ENCODE peak calls at places on chromosomes 13 and 19, in six cellular contexts. One of them, this sample, is unnamed.

GRCh38 chr19:32287811-32288227 is 57.6 kb upstream of the ZNF507 start:
- DNase-seq in AG09309: peak; percentile 59
- DNase-seq in psoas muscle: peak; percentile 67
- DNase-seq in ascending aorta: no peak
- DNase-seq in fibroblast of pulmonary artery: peak; percentile 82
- DNase-seq in dorsolateral prefrontal cortex: peak; percentile 55
- DNase-seq in this sample: peak; percentile 69

GRCh38 chr13:47853236-47853635 is 147.8 kb downstream of the SUCLA2 start:
- DNase-seq in fibroblast of pulmonary artery: no peak
- DNase-seq in AG09309: peak; percentile 71
- DNase-seq in ascending aorta: no peak
- DNase-seq in psoas muscle: no peak
- DNase-seq in dorsolateral prefrontal cortex: no peak
- DNase-seq in this sample: no peak

GRCh38 chr13:109209526-109209925 is 576.9 kb downstream of the IRS2 start:
- DNase-seq in ascending aorta: no peak
- DNase-seq in AG09309: no peak
- DNase-seq in psoas muscle: no peak
- DNase-seq in fibroblast of pulmonary artery: no peak
- DNase-seq in dorsolateral prefrontal cortex: no peak
- DNase-seq in this sample: no peak

GRCh38 chr13:33119022-33119735 is 103.0 kb downstream of the KL start:
- DNase-seq in psoas muscle: no peak
- DNase-seq in ascending aorta: no peak
- DNase-seq in fibroblast of pulmonary artery: no peak
- DNase-seq in dorsolateral prefrontal cortex: no peak
- DNase-seq in AG09309: no peak
- DNase-seq in this sample: no peak

GRCh38 chr13:43356566-43356965 is 333.2 kb downstream of the DNAJC15 start:
- DNase-seq in ascending aorta: no peak
- DNase-seq in AG09309: peak; percentile 11
- DNase-seq in psoas muscle: no peak
- DNase-seq in dorsolateral prefrontal cortex: no peak
- DNase-seq in fibroblast of pulmonary artery: no peak
- DNase-seq in this sample: no peak

GRCh38 chr13:55977436-55977835 is 1163.3 kb upstream of the PRR20A start:
- DNase-seq in AG09309: no peak
- DNase-seq in ascending aorta: no peak
- DNase-seq in dorsolateral prefrontal cortex: no peak
- DNase-seq in psoas muscle: no peak
- DNase-seq in fibroblast of pulmonary artery: no peak
- DNase-seq in this sample: no peak

GRCh38 chr13:97242755-97243497 is 20.8 kb downstream of the MBNL2 start:
- DNase-seq in AG09309: no peak
- DNase-seq in ascending aorta: no peak
- DNase-seq in fibroblast of pulmonary artery: no peak
- DNase-seq in psoas muscle: peak; percentile 46
- DNase-seq in dorsolateral prefrontal cortex: peak; percentile 84
- DNase-seq in this sample: no peak

GRCh38 chr19:3162418-3163229 is 15.9 kb upstream of the S1PR4 start:
- DNase-seq in fibroblast of pulmonary artery: peak; percentile 38
- DNase-seq in ascending aorta: no peak
- DNase-seq in dorsolateral prefrontal cortex: no peak
- DNase-seq in AG09309: no peak
- DNase-seq in psoas muscle: no peak
- DNase-seq in this sample: no peak

GRCh38 chr19:29896790-29897189 is 45.2 kb upstream of the URI1 start:
- DNase-seq in fibroblast of pulmonary artery: no peak
- DNase-seq in psoas muscle: no peak
- DNase-seq in ascending aorta: no peak
- DNase-seq in dorsolateral prefrontal cortex: no peak
- DNase-seq in AG09309: no peak
- DNase-seq in this sample: no peak

GRCh38 chr13:100240109-100240779 is 151.4 kb downstream of the PCCA start:
- DNase-seq in AG09309: no peak
- DNase-seq in dorsolateral prefrontal cortex: no peak
- DNase-seq in psoas muscle: no peak
- DNase-seq in fibroblast of pulmonary artery: no peak
- DNase-seq in ascending aorta: no peak
- DNase-seq in this sample: no peak

GRCh38 chr19:41323430-41324125 is 13.6 kb downstream of the CCDC97 start:
- DNase-seq in psoas muscle: peak; percentile 81
- DNase-seq in ascending aorta: peak; percentile 75
- DNase-seq in AG09309: peak; percentile 93
- DNase-seq in fibroblast of pulmonary artery: peak; percentile 96
- DNase-seq in dorsolateral prefrontal cortex: no peak
- DNase-seq in this sample: peak; percentile 69

GRCh38 chr13:38366954-38367645 is 17.4 kb downstream of the UFM1 start:
- DNase-seq in psoas muscle: no peak
- DNase-seq in dorsolateral prefrontal cortex: no peak
- DNase-seq in fibroblast of pulmonary artery: peak; percentile 22
- DNase-seq in AG09309: peak; percentile 17
- DNase-seq in ascending aorta: no peak
- DNase-seq in this sample: no peak

GRCh38 chr13:110113284-110113764 is 193.6 kb downstream of the COL4A1 start:
- DNase-seq in fibroblast of pulmonary artery: peak; percentile 53
- DNase-seq in dorsolateral prefrontal cortex: no peak
- DNase-seq in ascending aorta: no peak
- DNase-seq in psoas muscle: peak; percentile 55
- DNase-seq in AG09309: no peak
- DNase-seq in this sample: no peak

GRCh38 chr19:7540761-7541480 is 5.4 kb downstream of the PNPLA6 start:
- DNase-seq in dorsolateral prefrontal cortex: no peak
- DNase-seq in AG09309: no peak
- DNase-seq in fibroblast of pulmonary artery: peak; percentile 40
- DNase-seq in ascending aorta: no peak
- DNase-seq in psoas muscle: no peak
- DNase-seq in this sample: peak; percentile 68

GRCh38 chr19:40778045-40778864 is at the start of gene RAB4B:
- DNase-seq in ascending aorta: peak; percentile 99
- DNase-seq in dorsolateral prefrontal cortex: peak; percentile 100
- DNase-seq in AG09309: peak; percentile 98
- DNase-seq in psoas muscle: peak; percentile 100
- DNase-seq in fibroblast of pulmonary artery: peak; percentile 100
- DNase-seq in this sample: peak; percentile 100

GRCh38 chr19:42540071-42540553 is 11.8 kb upstream of the CEACAM1 start:
- DNase-seq in fibroblast of pulmonary artery: peak; percentile 33
- DNase-seq in AG09309: no peak
- DNase-seq in dorsolateral prefrontal cortex: no peak
- DNase-seq in ascending aorta: no peak
- DNase-seq in psoas muscle: no peak
- DNase-seq in this sample: no peak

GRCh38 chr13:49820591-49821215 is 28.2 kb upstream of the KPNA3 start:
- DNase-seq in ascending aorta: no peak
- DNase-seq in fibroblast of pulmonary artery: no peak
- DNase-seq in AG09309: no peak
- DNase-seq in dorsolateral prefrontal cortex: no peak
- DNase-seq in psoas muscle: no peak
- DNase-seq in this sample: no peak

GRCh38 chr19:10915511-10916091 is 12.8 kb downstream of the YIPF2 start:
- DNase-seq in AG09309: peak; percentile 63
- DNase-seq in fibroblast of pulmonary artery: peak; percentile 66
- DNase-seq in ascending aorta: no peak
- DNase-seq in psoas muscle: peak; percentile 63
- DNase-seq in dorsolateral prefrontal cortex: no peak
- DNase-seq in this sample: no peak

GRCh38 chr19:47790398-47790814 is 11.9 kb downstream of the SELENOW start:
- DNase-seq in psoas muscle: peak; percentile 84
- DNase-seq in AG09309: no peak
- DNase-seq in ascending aorta: no peak
- DNase-seq in fibroblast of pulmonary artery: peak; percentile 73
- DNase-seq in dorsolateral prefrontal cortex: peak; percentile 86
- DNase-seq in this sample: peak; percentile 96

GRCh38 chr13:24068472-24068871 is 92.0 kb upstream of the SPATA13 start:
- DNase-seq in ascending aorta: no peak
- DNase-seq in dorsolateral prefrontal cortex: no peak
- DNase-seq in psoas muscle: no peak
- DNase-seq in AG09309: no peak
- DNase-seq in fibroblast of pulmonary artery: no peak
- DNase-seq in this sample: no peak

GRCh38 chr13:42363941-42364612 is 92.1 kb downstream of the AKAP11 start:
- DNase-seq in dorsolateral prefrontal cortex: no peak
- DNase-seq in fibroblast of pulmonary artery: peak; percentile 40
- DNase-seq in ascending aorta: no peak
- DNase-seq in AG09309: no peak
- DNase-seq in psoas muscle: no peak
- DNase-seq in this sample: no peak

GRCh38 chr19:55528030-55528801 is 8.7 kb downstream of the SBK2 start:
- DNase-seq in fibroblast of pulmonary artery: no peak
- DNase-seq in dorsolateral prefrontal cortex: peak; percentile 16
- DNase-seq in psoas muscle: no peak
- DNase-seq in ascending aorta: no peak
- DNase-seq in AG09309: no peak
- DNase-seq in this sample: no peak

GRCh38 chr19:36110487-36111199 is at the start of gene OVOL3:
- DNase-seq in AG09309: no peak
- DNase-seq in fibroblast of pulmonary artery: no peak
- DNase-seq in ascending aorta: no peak
- DNase-seq in dorsolateral prefrontal cortex: no peak
- DNase-seq in psoas muscle: no peak
- DNase-seq in this sample: no peak

GRCh38 chr19:10625762-10626138 is 397 bp downstream of the SLC44A2 start:
- DNase-seq in ascending aorta: no peak
- DNase-seq in psoas muscle: no peak
- DNase-seq in AG09309: no peak
- DNase-seq in dorsolateral prefrontal cortex: no peak
- DNase-seq in fibroblast of pulmonary artery: no peak
- DNase-seq in this sample: no peak

DNA sequence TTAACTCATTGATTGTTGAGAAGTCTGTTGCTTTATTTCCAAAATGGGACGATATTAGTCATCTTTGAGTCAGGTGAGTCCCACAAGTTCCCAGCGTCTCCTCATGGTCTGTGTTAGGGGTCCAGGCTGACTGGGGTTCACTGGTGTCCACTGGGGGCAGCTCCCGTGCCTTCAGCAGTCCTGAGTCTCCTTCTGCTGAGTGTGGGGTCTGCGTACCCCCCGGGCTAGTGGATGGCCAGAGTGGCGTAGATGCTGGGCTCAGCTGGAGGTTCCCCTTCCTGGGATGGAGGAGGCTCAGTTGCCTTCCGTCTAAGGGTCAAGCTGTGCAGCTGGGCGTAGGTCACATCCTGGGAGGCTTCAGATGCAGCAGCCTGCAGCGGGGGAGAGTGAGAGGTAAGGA is 5.9 kb downstream of the LILRB3 start:
- DNase-seq in AG09309: no peak
- DNase-seq in dorsolateral prefrontal cortex: no peak
- DNase-seq in ascending aorta: no peak
- DNase-seq in psoas muscle: no peak
- DNase-seq in fibroblast of pulmonary artery: no peak
- DNase-seq in this sample: no peak
- TF ChIP-seq CTCF in AG09309: no peak
- TF ChIP-seq CTCF in dorsolateral prefrontal cortex: no peak
- TF ChIP-seq CTCF in ascending aorta: no peak
- TF ChIP-seq CTCF in psoas muscle: no peak
- TF ChIP-seq CTCF in fibroblast of pulmonary artery: no peak
- TF ChIP-seq CTCF in this sample: no peak

DNA sequence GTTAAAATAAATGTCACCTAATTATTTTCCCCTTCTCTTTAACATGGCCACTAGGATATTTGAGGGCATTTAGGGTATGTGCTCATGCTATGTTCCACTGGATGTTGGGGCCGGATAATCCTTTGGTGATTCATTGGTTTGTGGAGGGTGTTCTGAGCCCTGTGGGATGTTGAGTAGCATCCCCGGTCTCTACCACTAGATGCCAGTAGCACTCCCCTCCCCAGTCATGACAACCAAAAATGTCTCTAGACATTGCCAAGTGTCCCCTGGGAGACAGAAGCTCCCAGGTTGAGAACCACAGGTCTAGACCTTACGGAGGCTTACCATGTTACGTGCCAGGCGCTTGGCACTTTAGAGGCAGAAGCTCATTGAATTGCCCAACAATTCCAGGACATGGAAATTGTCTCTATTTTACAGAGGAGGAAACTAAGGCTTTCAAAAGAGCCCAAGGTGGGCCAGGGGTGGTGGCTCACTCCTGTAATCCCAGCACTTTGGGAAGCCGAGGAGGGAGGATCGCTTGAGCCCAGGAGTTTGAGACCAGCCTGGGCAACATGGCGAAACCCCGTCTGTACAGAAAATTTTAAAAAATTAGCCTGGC is 14.1 kb downstream of the SHANK1 start:
- DNase-seq in fibroblast of pulmonary artery: peak; percentile 80
- DNase-seq in ascending aorta: no peak
- DNase-seq in AG09309: peak; percentile 29
- DNase-seq in psoas muscle: no peak
- DNase-seq in dorsolateral prefrontal cortex: peak; percentile 57
- DNase-seq in this sample: peak; percentile 53
- TF ChIP-seq CTCF in fibroblast of pulmonary artery: peak; percentile 97
- TF ChIP-seq CTCF in ascending aorta: peak; percentile 28
- TF ChIP-seq CTCF in AG09309: peak; percentile 89
- TF ChIP-seq CTCF in psoas muscle: peak; percentile 27
- TF ChIP-seq CTCF in dorsolateral prefrontal cortex: peak; percentile 52
- TF ChIP-seq CTCF in this sample: peak; percentile 74

DNA sequence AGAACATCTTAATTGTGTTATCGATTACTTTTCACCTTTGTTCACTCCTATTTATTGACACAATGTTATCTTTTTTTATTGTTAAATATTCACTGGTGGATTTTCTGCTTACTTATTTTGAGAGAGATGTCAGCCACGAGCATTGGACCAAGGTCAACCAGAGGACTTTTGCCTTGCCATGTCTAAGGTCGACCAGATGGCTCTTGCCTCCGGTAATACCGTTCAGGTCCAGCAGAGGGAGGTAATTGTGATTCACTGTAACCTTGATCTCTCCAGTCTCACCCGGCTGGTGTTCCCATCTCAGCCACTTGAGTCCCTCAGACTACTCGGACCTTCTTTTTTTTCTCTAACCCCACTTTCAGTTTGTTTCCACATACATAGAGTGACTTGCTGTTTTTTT is 1438.1 kb downstream of the UQCRFS1 start:
- DNase-seq in ascending aorta: no peak
- DNase-seq in psoas muscle: no peak
- DNase-seq in dorsolateral prefrontal cortex: no peak
- DNase-seq in AG09309: no peak
- DNase-seq in fibroblast of pulmonary artery: no peak
- DNase-seq in this sample: no peak
- TF ChIP-seq CTCF in ascending aorta: no peak
- TF ChIP-seq CTCF in psoas muscle: no peak
- TF ChIP-seq CTCF in dorsolateral prefrontal cortex: no peak
- TF ChIP-seq CTCF in AG09309: peak; percentile 11
- TF ChIP-seq CTCF in fibroblast of pulmonary artery: peak; percentile 32
- TF ChIP-seq CTCF in this sample: no peak

GRCh38 chr13:53028637-53029121 is at the start of gene OLFM4:
- DNase-seq in psoas muscle: no peak
- DNase-seq in ascending aorta: no peak
- DNase-seq in dorsolateral prefrontal cortex: no peak
- DNase-seq in AG09309: no peak
- DNase-seq in fibroblast of pulmonary artery: no peak
- DNase-seq in this sample: no peak
- TF ChIP-seq CTCF in psoas muscle: no peak
- TF ChIP-seq CTCF in ascending aorta: no peak
- TF ChIP-seq CTCF in dorsolateral prefrontal cortex: no peak
- TF ChIP-seq CTCF in AG09309: no peak
- TF ChIP-seq CTCF in fibroblast of pulmonary artery: no peak
- TF ChIP-seq CTCF in this sample: no peak

DNA sequence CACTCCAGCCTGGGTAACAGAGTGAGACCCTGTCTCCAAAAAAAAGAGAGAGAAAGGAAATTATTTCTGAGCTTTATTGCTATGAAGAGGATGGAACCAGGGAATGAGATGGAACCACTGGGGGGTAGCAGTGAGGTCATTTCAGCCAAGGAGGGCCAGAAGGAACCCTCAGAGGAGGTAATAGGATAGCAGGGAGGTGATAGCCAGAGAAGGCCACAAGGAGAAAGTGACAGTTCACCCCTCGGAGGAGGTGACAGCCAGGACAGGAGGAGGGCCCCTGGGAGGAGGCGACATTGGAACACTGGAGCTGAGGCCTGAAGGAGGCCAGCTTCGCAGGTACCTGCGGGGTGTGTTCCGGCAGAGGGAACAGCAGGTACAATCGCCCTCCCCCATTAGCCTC is 695 bp upstream of the PGPEP1 start:
- DNase-seq in psoas muscle: no peak
- DNase-seq in ascending aorta: no peak
- DNase-seq in AG09309: no peak
- DNase-seq in dorsolateral prefrontal cortex: no peak
- DNase-seq in fibroblast of pulmonary artery: peak; percentile 35
- DNase-seq in this sample: peak; percentile 25
- TF ChIP-seq CTCF in psoas muscle: peak; percentile 17
- TF ChIP-seq CTCF in ascending aorta: peak; percentile 8
- TF ChIP-seq CTCF in AG09309: peak; percentile 12
- TF ChIP-seq CTCF in dorsolateral prefrontal cortex: no peak
- TF ChIP-seq CTCF in fibroblast of pulmonary artery: peak; percentile 42
- TF ChIP-seq CTCF in this sample: no peak